ENCODE peak calls at places on chromosomes 13 and 19, in five cellular contexts. N is NCI-H1417, S is neural progenitor cell, I is NCI-H2029, A is endothelial cell. J is an unnamed sample.

GRCh38 chr13:76813874-76814273 is 72.3 kb downstream of the KCTD12 start:
- DNase-seq in N (peak), S (no peak), I (peak), A (no peak), J (no peak)

GRCh38 chr19:39555883-39556282 is 15.9 kb upstream of the EID2 start:
- DNase-seq in N (no peak), S (no peak), I (no peak), A (no peak), J (no peak)

GRCh38 chr19:48713041-48713863 is 6.3 kb downstream of the MAMSTR start:
- DNase-seq in N (peak), S (peak), I (no peak), A (peak), J (no peak)

GRCh38 chr13:60111726-60112125 is 52.0 kb downstream of the DIAPH3 start:
- DNase-seq in N (no peak), S (no peak), I (no peak), A (no peak), J (no peak)

GRCh38 chr19:42396248-42396541 is 6.1 kb upstream of the CNFN start:
- DNase-seq in N (no peak), S (no peak), I (peak), A (peak), J (no peak)

GRCh38 chr13:35926859-35927530 is 204.2 kb downstream of the DCLK1 start:
- DNase-seq in N (no peak), S (no peak), I (no peak), A (no peak), J (no peak)

GRCh38 chr13:92804346-92804745 is 422.3 kb upstream of the GPC6 start:
- DNase-seq in N (no peak), S (no peak), I (no peak), A (no peak), J (no peak)

GRCh38 chr13:101514695-101515275 is 62.3 kb downstream of the ITGBL1 start:
- DNase-seq in N (peak), S (peak), I (no peak), A (peak), J (no peak)